ENCODE peak calls at places on chromosomes 11 and 22, in ten cellular contexts. G is Panc1, T is esophagus muscularis mucosa, F is brain microvascular endothelial cell, K is IMR-90, L is mammary epithelial cell, Y is dorsolateral prefrontal cortex, W is GM12878, V is pancreas, S is adrenal gland. O is an unnamed sample.

GRCh38 chr11:59199546-59200420 is 12.9 kb downstream of the MPEG1 start:
- DNase-seq in K (no peak), L (no peak), F (no peak), T (no peak), S (no peak), Y (no peak), V (no peak), W (peak), G (no peak), O (no peak)

GRCh38 chr11:117490019-117490679 is 162.5 kb downstream of the CEP164 start:
- DNase-seq in L (no peak), G (no peak), V (no peak), W (no peak), T (no peak), F (no peak), S (no peak), K (no peak), Y (no peak), O (no peak)

GRCh38 chr11:1407668-1408067 is 17.9 kb downstream of the BRSK2 start:
- DNase-seq in L (no peak), V (peak), S (no peak), W (no peak), F (no peak), G (no peak), K (no peak), T (no peak), Y (no peak), O (no peak)

GRCh38 chr22:28799125-28799833 is 1.1 kb downstream of the XBP1 start:
- DNase-seq in L (peak), K (peak), T (peak), V (no peak), F (peak), S (peak), W (no peak), G (peak), Y (no peak), O (no peak)

GRCh38 chr11:37613031-37613430 is 1015.0 kb upstream of the RAG2 start:
- DNase-seq in W (no peak), V (no peak), Y (no peak), T (no peak), G (no peak), S (no peak), L (no peak), F (no peak), K (no peak), O (no peak)

GRCh38 chr11:64885367-64886286 is 7.2 kb upstream of the EHD1 start:
- DNase-seq in K (peak), F (peak), W (no peak), L (no peak), S (peak), V (no peak), T (no peak), G (no peak), Y (no peak), O (no peak)

GRCh38 chr11:111870113-111870512 is 1.3 kb downstream of the ALG9 start:
- DNase-seq in K (no peak), W (no peak), S (no peak), L (peak), T (no peak), Y (no peak), G (no peak), F (no peak), V (no peak), O (no peak)

GRCh38 chr11:125285844-125286243 is 121.3 kb downstream of the PKNOX2 start:
- DNase-seq in W (no peak), K (no peak), F (no peak), S (no peak), L (no peak), V (peak), Y (no peak), G (no peak), T (no peak), O (no peak)

GRCh38 chr11:93198221-93198650 is 445 bp upstream of the SLC36A4 start:
- DNase-seq in W (peak), Y (no peak), K (peak), V (no peak), F (peak), T (no peak), L (peak), S (no peak), G (peak), O (no peak)

GRCh38 chr22:17569971-17570511 is 6.7 kb downstream of the SLC25A18 start:
- DNase-seq in T (no peak), K (peak), S (peak), L (no peak), V (no peak), F (peak), W (no peak), Y (no peak), G (no peak), O (no peak)

GRCh38 chr11:90222459-90223247 is at the start of gene CHORDC1:
- DNase-seq in Y (peak), S (peak), T (peak), G (peak), V (peak), F (peak), L (peak), K (peak), W (peak), O (peak)

GRCh38 chr11:5279678-5280077 is 9.9 kb upstream of the HBE1 start:
- DNase-seq in G (no peak), T (no peak), K (no peak), Y (no peak), S (no peak), W (no peak), F (no peak), V (no peak), L (no peak), O (no peak)

GRCh38 chr11:22668005-22668796 is 1.8 kb downstream of the GAS2 start:
- DNase-seq in V (no peak), L (no peak), K (no peak), S (no peak), T (no peak), F (no peak), W (no peak), G (no peak), Y (no peak), O (no peak)

GRCh38 chr22:39456262-39457046 is at the start of gene MGAT3:
- DNase-seq in S (no peak), L (no peak), F (no peak), V (no peak), T (no peak), Y (no peak), K (no peak), W (no peak), G (no peak), O (no peak)

GRCh38 chr11:22690891-22691290 is 24.5 kb downstream of the GAS2 start:
- DNase-seq in G (no peak), L (no peak), V (no peak), S (no peak), K (no peak), Y (no peak), T (no peak), F (no peak), W (no peak), O (no peak)

GRCh38 chr11:76596652-76597051 is 73.9 kb downstream of the LRRC32 start:
- DNase-seq in V (no peak), F (no peak), L (no peak), K (no peak), T (peak), Y (no peak), S (no peak), W (no peak), G (no peak), O (no peak)

GRCh38 chr11:203945-204586 is 3.1 kb downstream of the BET1L start:
- DNase-seq in V (no peak), G (no peak), W (no peak), L (no peak), Y (peak), F (no peak), K (no peak), S (no peak), T (no peak), O (no peak)

GRCh38 chr11:112085822-112086421 is 634 bp downstream of the TIMM8B start:
- DNase-seq in T (no peak), L (peak), V (no peak), F (peak), W (no peak), K (peak), Y (no peak), G (peak), S (peak), O (peak)

GRCh38 chr11:119389611-119390254 is 8.2 kb upstream of the USP2 start:
- DNase-seq in W (no peak), K (no peak), F (no peak), S (no peak), Y (no peak), G (no peak), L (no peak), V (no peak), T (no peak), O (no peak)
- TF ChIP-seq CTCF in W (peak), K (peak), F (peak), S (no peak), Y (no peak), G (peak), L (peak), V (no peak), T (no peak), O (no peak)

DNA sequence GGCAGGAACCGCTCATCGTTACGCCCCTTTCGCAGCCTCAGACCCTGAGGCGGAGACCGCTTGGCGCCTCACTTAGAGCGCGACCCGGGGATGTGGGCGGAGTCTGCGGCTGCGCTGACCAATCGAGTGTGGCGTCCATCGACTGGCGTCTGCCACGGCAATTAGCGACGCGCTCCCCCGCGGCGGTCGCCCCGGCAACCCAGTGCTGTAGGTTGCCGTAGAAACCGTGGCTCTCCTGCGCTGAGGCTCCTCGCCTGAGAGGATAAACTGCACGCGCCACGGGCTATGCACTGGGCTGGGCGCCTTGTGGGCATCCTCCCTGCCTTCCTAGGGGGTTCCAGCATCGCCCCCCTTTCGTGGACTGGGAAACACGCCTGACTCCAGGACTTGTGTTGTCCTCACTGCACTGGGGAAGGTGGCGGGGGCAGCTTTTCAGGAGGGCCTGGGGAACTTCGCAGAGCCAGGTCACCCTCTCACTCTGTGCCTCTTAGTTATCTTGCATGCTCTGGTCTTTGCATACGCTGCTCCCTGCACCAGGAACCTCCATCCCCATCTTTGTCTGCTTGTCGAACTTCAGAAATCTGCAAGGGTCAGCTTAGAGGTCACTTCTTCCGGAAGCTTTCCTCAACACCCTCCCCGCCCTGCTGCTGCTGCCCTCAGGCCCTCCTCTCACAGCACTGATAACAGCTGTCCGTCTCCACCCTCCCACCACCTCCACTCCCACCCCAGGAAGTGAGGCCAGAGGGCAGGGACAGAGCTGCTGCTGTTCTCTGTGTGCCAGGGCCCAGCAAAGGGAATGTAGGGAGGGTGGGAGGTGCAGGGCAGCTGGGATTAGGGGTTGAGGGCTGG is 539 bp upstream of the P2RX6 start:
- DNase-seq in S (peak), K (peak), L (peak), W (peak), F (peak), Y (peak), V (peak), G (no peak), T (peak), O (peak)
- H3K27ac ChIP-seq in S (no peak), K (peak), L (peak), W (no peak), F (peak), Y (peak), V (no peak), G (peak), T (peak), O (peak)

GRCh38 chr11:61752117-61752924 is at the start of gene MYRF:
- DNase-seq in Y (no peak), G (no peak), L (no peak), T (no peak), K (peak), V (peak), F (no peak), W (no peak), S (peak), O (no peak)
- TF ChIP-seq CTCF in Y (peak), G (peak), L (peak), T (peak), K (peak), V (no peak), F (peak), W (peak), S (no peak), O (peak)

GRCh38 chr11:60915250-60915914 is 1.4 kb downstream of the TMEM109 start:
- DNase-seq in S (peak), T (no peak), K (peak), F (peak), W (peak), L (peak), Y (peak), G (no peak), V (peak), O (no peak)
- H3K27ac ChIP-seq in S (peak), T (peak), K (peak), F (peak), W (peak), L (peak), Y (peak), G (peak), V (peak), O (no peak)

DNA sequence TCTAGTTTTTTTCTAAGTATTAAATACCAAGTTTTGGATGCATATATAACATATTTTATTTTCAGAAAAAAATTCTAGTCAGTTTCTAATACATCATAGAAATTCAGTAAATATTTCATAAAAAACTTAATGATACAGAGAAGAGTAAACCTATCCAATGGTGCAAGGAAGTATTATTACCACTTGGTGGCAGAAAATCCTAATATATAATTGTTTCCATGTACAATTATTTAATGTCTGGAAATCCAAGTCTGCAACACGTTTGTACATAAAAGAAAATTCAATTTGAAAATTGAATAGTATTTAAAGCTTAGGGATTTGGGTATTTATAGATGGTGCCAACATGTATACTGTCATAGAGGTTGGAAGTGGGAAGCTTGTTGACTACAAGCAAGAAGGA is 127.0 kb downstream of the TRPC6 start:
- DNase-seq in S (no peak), Y (no peak), K (peak), L (no peak), W (no peak), G (no peak), F (no peak), V (no peak), T (no peak), O (no peak)
- TF ChIP-seq CTCF in S (peak), Y (peak), K (peak), L (peak), W (no peak), G (peak), F (peak), V (no peak), T (peak), O (peak)

DNA sequence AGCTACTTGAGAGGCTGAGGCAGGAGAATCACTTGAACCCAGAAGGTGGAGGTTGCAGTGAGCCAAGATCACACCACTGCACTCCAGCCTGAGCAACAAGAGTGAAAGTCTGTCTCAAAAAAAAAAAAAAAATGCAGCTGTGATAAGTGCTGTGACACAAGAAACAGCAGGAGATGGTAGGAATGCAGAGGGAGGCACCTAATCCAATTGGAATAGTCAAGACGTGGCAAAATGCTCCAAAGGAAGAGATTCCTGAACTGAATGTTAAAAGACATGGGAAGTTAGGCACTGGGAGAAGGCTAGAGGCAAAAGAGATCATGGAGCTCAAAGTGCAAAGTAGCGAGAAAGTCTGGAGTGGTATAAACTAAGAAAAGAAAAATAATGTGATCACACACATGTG is 40.7 kb upstream of the LIPT2 start:
- DNase-seq in K (no peak), Y (no peak), S (no peak), L (no peak), T (no peak), F (no peak), W (no peak), G (no peak), V (no peak), O (no peak)
- H3K27ac ChIP-seq in K (no peak), Y (no peak), S (no peak), L (no peak), T (no peak), F (no peak), W (no peak), G (no peak), V (no peak), O (no peak)

GRCh38 chr11:48077251-48077650 is 96.9 kb downstream of the PTPRJ start:
- DNase-seq in T (no peak), F (no peak), K (peak), G (no peak), L (no peak), W (no peak), S (no peak), V (no peak), Y (no peak), O (peak)
- TF ChIP-seq CTCF in T (no peak), F (no peak), K (no peak), G (no peak), L (no peak), W (no peak), S (no peak), V (no peak), Y (no peak), O (no peak)